ENCODE peak calls at places on chromosomes 12 and 14, in six cellular contexts. Z is central memory CD4-positive, alpha-beta T cell; B is stimulated activated CD8-positive, alpha-beta memory T cell treated with anti-CD3 and anti-CD28 coated beads, Interleukin-7, amount 100 ng/mL, for 1 hour; T is T1000; L is NAMALWA; I is NCI-H345. J is an unnamed sample.

GRCh38 chr14:101589486-101590015 is 28.3 kb downstream of the DIO3 start:
- DNase-seq in Z (no peak), B (no peak), T (no peak), L (no peak), I (no peak), J (no peak)

GRCh38 chr14:96754845-96755184 is 42.4 kb upstream of the VRK1 start:
- DNase-seq in Z (no peak), B (no peak), T (no peak), L (no peak), I (peak), J (no peak)

GRCh38 chr12:47286676-47287075 is 206.9 kb upstream of the AMIGO2 start:
- DNase-seq in Z (no peak), B (no peak), T (no peak), L (no peak), I (no peak), J (no peak)

GRCh38 chr12:128801879-128802391 is 21.8 kb downstream of the SLC15A4 start:
- DNase-seq in Z (no peak), B (no peak), T (no peak), L (no peak), I (no peak), J (no peak)

GRCh38 chr14:53549956-53550355 is 396.8 kb upstream of the DDHD1 start:
- DNase-seq in Z (no peak), B (no peak), T (no peak), L (no peak), I (no peak), J (no peak)

GRCh38 chr14:75175677-75176141 is 703 bp downstream of the TMED10 start:
- DNase-seq in Z (no peak), B (no peak), T (no peak), L (peak), I (no peak), J (no peak)

GRCh38 chr14:41289025-41289424 is 317.7 kb upstream of the LRFN5 start:
- DNase-seq in Z (no peak), B (no peak), T (no peak), L (no peak), I (no peak), J (no peak)

GRCh38 chr14:59688224-59689170 is 111.9 kb upstream of the CCDC175 start:
- DNase-seq in Z (no peak), B (no peak), T (peak), L (peak), I (no peak), J (peak)

GRCh38 chr12:2633176-2633824 is 161.5 kb upstream of the FKBP4 start:
- DNase-seq in Z (no peak), B (no peak), T (no peak), L (no peak), I (no peak), J (no peak)

GRCh38 chr12:94710933-94711332 is 60.6 kb upstream of the TMCC3 start:
- DNase-seq in Z (no peak), B (no peak), T (no peak), L (peak), I (peak), J (no peak)

GRCh38 chr12:126704609-126705008 is 1562.4 kb upstream of the TMEM132C start:
- DNase-seq in Z (no peak), B (no peak), T (no peak), L (peak), I (no peak), J (no peak)

GRCh38 chr14:61322011-61322798 is 826 bp downstream of the PRKCH start:
- DNase-seq in Z (no peak), B (no peak), T (no peak), L (no peak), I (no peak), J (no peak)

GRCh38 chr14:72948481-72949138 is 22.3 kb downstream of the DCAF4 start:
- DNase-seq in Z (peak), B (peak), T (peak), L (peak), I (peak), J (peak)

GRCh38 chr14:24605435-24606190 is 3.9 kb downstream of the GZMH start:
- DNase-seq in Z (peak), B (peak), T (no peak), L (peak), I (peak), J (no peak)

GRCh38 chr12:25558566-25558965 is 5.5 kb upstream of the LMNTD1 start:
- DNase-seq in Z (no peak), B (no peak), T (no peak), L (no peak), I (no peak), J (no peak)

J was measured in H4.